ENCODE peak calls at places on chromosomes 6 and 20, in seven cellular contexts. K is AG09319; F is stimulated activated CD4-positive, alpha-beta T cell treated with anti-CD3 and anti-CD28 coated beads, Interleukin-2, amount 100 ng/mL, for 48 hours; U is adipocyte; T is esophagus muscularis mucosa; A is head of caudate nucleus; W is AG10803. Q is an unnamed sample.

GRCh38 chr6:106511274-106512047 is 117.8 kb downstream of the RTN4IP1 start:
- DNase-seq in K (no peak), F (no peak), U (peak; percentile 78), T (no peak), A (no peak), W (peak; percentile 72), Q (no peak)

GRCh38 chr6:75349262-75349984 is 64.8 kb upstream of the TMEM30A start:
- DNase-seq in K (no peak), F (no peak), U (peak; percentile 41), T (no peak), A (no peak), W (no peak), Q (no peak)

GRCh38 chr6:37347177-37348145 is 6.3 kb upstream of the RNF8 start:
- DNase-seq in K (no peak), F (no peak), U (no peak), T (no peak), A (no peak), W (no peak), Q (no peak)

GRCh38 chr20:37516697-37517370 is 4.2 kb upstream of the NNAT start:
- DNase-seq in K (peak; percentile 83), F (no peak), U (peak; percentile 45), T (no peak), A (peak; percentile 11), W (peak; percentile 82), Q (no peak)

GRCh38 chr6:109454483-109455160 is 950 bp downstream of the MICAL1 start:
- DNase-seq in K (no peak), F (peak; percentile 46), U (peak; percentile 47), T (no peak), A (peak; percentile 49), W (no peak), Q (no peak)

GRCh38 chr6:32045811-32046449 is 7.7 kb downstream of the CYP21A2 start:
- DNase-seq in K (no peak), F (no peak), U (no peak), T (no peak), A (no peak), W (no peak), Q (no peak)

GRCh38 chr6:40973304-40973703 is 65.7 kb downstream of the UNC5CL start:
- DNase-seq in K (no peak), F (no peak), U (no peak), T (no peak), A (no peak), W (no peak), Q (no peak)

GRCh38 chr6:150929403-150929802 is 63.9 kb downstream of the MTHFD1L start:
- DNase-seq in K (no peak), F (no peak), U (no peak), T (no peak), A (no peak), W (peak; percentile 32), Q (peak; percentile 24)

GRCh38 chr6:148747145-148747492 is 289 bp downstream of the UST start:
- DNase-seq in K (no peak), F (no peak), U (no peak), T (no peak), A (peak; percentile 50), W (peak; percentile 57), Q (no peak)

GRCh38 chr6:106747139-106747538 is 117.8 kb downstream of the QRSL1 start:
- DNase-seq in K (no peak), F (no peak), U (no peak), T (no peak), A (no peak), W (no peak), Q (no peak)

GRCh38 chr20:16129411-16129810 is 443.8 kb downstream of the KIF16B start:
- DNase-seq in K (no peak), F (no peak), U (no peak), T (no peak), A (no peak), W (no peak), Q (no peak)

GRCh38 chr6:141735126-141735525 is 397.6 kb upstream of the GJE1 start:
- DNase-seq in K (no peak), F (no peak), U (no peak), T (no peak), A (no peak), W (no peak), Q (no peak)

GRCh38 chr6:43505718-43506117 is 4.4 kb downstream of the LRRC73 start:
- DNase-seq in K (no peak), F (no peak), U (no peak), T (no peak), A (no peak), W (no peak), Q (no peak)

GRCh38 chr6:15336905-15337583 is 91.2 kb downstream of the JARID2 start:
- DNase-seq in K (no peak), F (no peak), U (no peak), T (no peak), A (no peak), W (no peak), Q (no peak)

GRCh38 chr6:47404436-47404835 is 73.2 kb upstream of the CD2AP start:
- DNase-seq in K (no peak), F (no peak), U (no peak), T (no peak), A (no peak), W (no peak), Q (no peak)

GRCh38 chr6:30013296-30013922 is 47.7 kb upstream of the POLR1H start:
- DNase-seq in K (no peak), F (no peak), U (peak; percentile 34), T (peak; percentile 82), A (no peak), W (peak; percentile 5), Q (no peak)

GRCh38 chr6:157260735-157261134 is 62.6 kb downstream of the TMEM242 start:
- DNase-seq in K (no peak), F (no peak), U (no peak), T (no peak), A (no peak), W (no peak), Q (no peak)

Q was measured in cerebellum.